ENCODE peak calls at places on chromosomes 5 and 9, in seven cellular contexts. Y, C, I, H, X, M and S are unnamed samples.

GRCh38 chr5:36530249-36530648 is 76.2 kb upstream of the SLC1A3 start:
- DNase-seq in Y (no peak), C (no peak), I (peak), H (no peak), X (no peak), M (no peak), S (no peak)

GRCh38 chr9:112091805-112092204 is 83.3 kb downstream of the SUSD1 start:
- DNase-seq in Y (no peak), C (no peak), I (peak), H (no peak), X (peak), M (no peak), S (peak)

GRCh38 chr5:22023784-22024183 is 829.4 kb downstream of the CDH12 start:
- DNase-seq in Y (no peak), C (no peak), I (no peak), H (no peak), X (no peak), M (no peak), S (no peak)

GRCh38 chr9:6194934-6195333 is 20.7 kb upstream of the IL33 start:
- DNase-seq in Y (no peak), C (no peak), I (peak), H (no peak), X (no peak), M (no peak), S (no peak)

GRCh38 chr5:7789567-7789966 is 61.4 kb downstream of the CFAP90 start:
- DNase-seq in Y (no peak), C (no peak), I (peak), H (no peak), X (no peak), M (no peak), S (no peak)

GRCh38 chr9:5843450-5844249 is 10.7 kb upstream of the ERMP1 start:
- DNase-seq in Y (no peak), C (no peak), I (peak), H (peak), X (no peak), M (no peak), S (no peak)

GRCh38 chr5:14871084-14871572 is 450 bp downstream of the ANKH start:
- DNase-seq in Y (peak), C (peak), I (no peak), H (peak), X (no peak), M (peak), S (peak)

GRCh38 chr9:82456621-82457020 is 468.0 kb downstream of the SPATA31D1 start:
- DNase-seq in Y (no peak), C (no peak), I (no peak), H (no peak), X (no peak), M (no peak), S (no peak)

GRCh38 chr5:169268019-169268418 is 32.9 kb downstream of the SLIT3 start:
- DNase-seq in Y (no peak), C (no peak), I (peak), H (no peak), X (no peak), M (no peak), S (no peak)

GRCh38 chr5:154262376-154262775 is 71.8 kb downstream of the GALNT10 start:
- DNase-seq in Y (no peak), C (no peak), I (no peak), H (no peak), X (no peak), M (no peak), S (no peak)

GRCh38 chr9:136808781-136809158 is 1.0 kb downstream of the RABL6 start:
- DNase-seq in Y (no peak), C (no peak), I (peak), H (no peak), X (peak), M (no peak), S (no peak)

GRCh38 chr5:81751836-81752643 is 1.1 kb upstream of the SSBP2 start:
- DNase-seq in Y (no peak), C (no peak), I (peak), H (no peak), X (peak), M (no peak), S (peak)

GRCh38 chr5:3297852-3298251 is 297.8 kb upstream of the IRX1 start:
- DNase-seq in Y (no peak), C (no peak), I (no peak), H (no peak), X (no peak), M (no peak), S (no peak)

GRCh38 chr9:137550958-137551655 is 572 bp upstream of the MRPL41 start:
- DNase-seq in Y (no peak), C (no peak), I (peak), H (peak), X (peak), M (no peak), S (no peak)

GRCh38 chr5:169804861-169805260 is 167.8 kb downstream of the DOCK2 start:
- DNase-seq in Y (no peak), C (no peak), I (no peak), H (no peak), X (no peak), M (no peak), S (no peak)

GRCh38 chr5:179355976-179356968 is 11.0 kb upstream of the ADAMTS2 start:
- DNase-seq in Y (no peak), C (no peak), I (no peak), H (peak), X (no peak), M (no peak), S (no peak)
- H3K4me3 ChIP-seq in Y (no peak), C (no peak), I (no peak), H (no peak), X (no peak), M (no peak), S (no peak)

DNA sequence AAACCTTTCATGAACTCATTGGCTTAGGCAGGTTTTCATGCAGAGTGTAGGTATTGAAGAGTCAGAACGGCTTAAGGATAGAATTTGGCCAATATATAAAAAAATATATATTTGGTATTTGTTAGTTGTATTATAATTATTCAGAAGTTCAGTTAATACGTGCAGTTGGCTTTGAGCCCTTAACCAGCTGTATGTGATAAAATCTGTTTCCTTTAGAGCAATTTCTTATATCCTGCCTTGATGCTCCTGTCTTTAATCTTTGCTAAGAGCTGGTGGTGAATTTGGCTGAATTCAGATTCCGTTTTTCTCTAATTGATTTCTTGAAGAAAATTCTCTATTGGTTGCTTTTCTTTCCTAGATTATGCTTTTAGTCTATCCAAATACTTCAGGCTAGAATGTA is 3.7 kb downstream of the ANXA1 start:
- DNase-seq in Y (peak), C (no peak), I (no peak), H (no peak), X (no peak), M (no peak), S (no peak)
- H3K27ac ChIP-seq in Y (peak), C (peak), I (no peak), H (no peak), X (no peak), M (no peak), S (no peak)

DNA sequence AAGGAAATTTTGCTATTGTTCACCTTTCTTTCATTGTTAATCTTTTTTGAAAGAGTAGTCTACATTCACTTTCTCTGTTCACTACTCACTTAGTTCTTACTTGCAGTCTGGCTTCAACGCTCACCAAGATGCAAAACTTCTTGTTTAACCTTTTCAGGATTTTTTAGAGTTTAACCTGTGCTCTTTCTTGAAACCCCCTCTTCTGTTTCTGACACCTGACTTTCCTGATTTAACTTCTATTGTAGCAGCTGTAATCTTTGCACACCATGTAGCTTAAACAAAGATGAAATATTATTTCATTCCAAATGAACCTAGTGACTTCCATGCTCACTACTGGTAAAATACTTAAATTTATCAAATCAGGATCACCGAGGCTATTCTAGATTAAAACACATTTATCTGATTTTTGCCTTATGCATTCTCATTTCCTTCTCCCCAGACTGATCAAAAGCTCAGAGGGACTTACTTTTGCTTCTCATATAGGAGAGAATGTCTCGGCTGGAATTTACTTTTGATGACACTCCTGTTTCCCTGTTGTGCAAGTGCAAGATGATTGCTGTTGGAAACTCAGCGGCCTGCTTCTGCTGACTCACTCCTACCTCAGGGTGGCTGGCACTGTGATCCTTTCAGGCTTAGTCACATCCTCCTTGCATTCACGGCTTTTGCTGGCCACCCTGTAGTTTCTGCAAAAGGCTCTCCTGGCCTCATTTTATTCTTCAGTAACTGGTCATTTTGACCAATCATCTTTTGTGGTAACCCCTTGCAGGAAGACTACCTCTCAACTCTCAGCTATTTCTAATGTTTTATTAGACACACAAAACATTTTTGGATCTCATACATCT is 109.3 kb upstream of the IFNE start:
- DNase-seq in Y (no peak), C (peak), I (peak), H (peak), X (no peak), M (no peak), S (no peak)
- H3K4me3 ChIP-seq in Y (no peak), C (no peak), I (no peak), H (no peak), X (no peak), M (no peak), S (no peak)

GRCh38 chr9:72526901-72527800 is 5.7 kb downstream of the TMC1 start:
- DNase-seq in Y (peak), C (peak), I (peak), H (peak), X (peak), M (peak), S (peak)
- H3K27ac ChIP-seq in Y (peak), C (peak), I (peak), H (peak), X (no peak), M (peak), S (peak)

GRCh38 chr5:40842351-40842750 is 1.2 kb downstream of the CARD6 start:
- DNase-seq in Y (no peak), C (no peak), I (no peak), H (no peak), X (no peak), M (no peak), S (no peak)
- H3K4me3 ChIP-seq in Y (no peak), C (peak), I (no peak), H (peak), X (no peak), M (peak), S (no peak)

GRCh38 chr5:114857951-114858401 is 311.7 kb downstream of the TRIM36 start:
- DNase-seq in Y (no peak), C (no peak), I (no peak), H (no peak), X (no peak), M (no peak), S (no peak)
- H3K27ac ChIP-seq in Y (no peak), C (no peak), I (no peak), H (no peak), X (no peak), M (no peak), S (no peak)